ENCODE peak calls at places on chromosomes 7 and 10, in nine cellular contexts. P is psoas muscle, Z is IMR-90, R is stomach, O is adrenal gland, V is A673, H is PC-3, Y is A549, W is Panc1. L is an unnamed sample. For H3K4me1, the result is how much of the 10 kb centered on the place peaks cover.

GRCh38 chr10:8600192-8600591 is 545.7 kb downstream of the GATA3 start:
- DNase-seq in P (no peak), W (no peak), O (no peak), H (peak), Z (no peak), R (no peak), Y (peak), V (no peak), L (no peak)

GRCh38 chr10:99172130-99172738 is 63.4 kb downstream of the HPSE2 start:
- DNase-seq in P (no peak), V (peak), O (peak), Y (peak), R (no peak), W (peak), Z (peak), H (peak), L (no peak)

GRCh38 chr7:82204694-82205093 is 238.9 kb downstream of the CACNA2D1 start:
- DNase-seq in O (peak), H (peak), R (no peak), Z (peak), Y (peak), V (no peak), W (no peak), P (peak), L (no peak)

GRCh38 chr10:42753507-42754154 is 29.0 kb upstream of the BMS1 start:
- DNase-seq in Z (no peak), H (no peak), O (no peak), P (peak), W (no peak), Y (no peak), R (no peak), V (no peak), L (no peak)

GRCh38 chr10:50576245-50576815 is 47.4 kb downstream of the SGMS1 start:
- DNase-seq in W (no peak), Z (peak), H (peak), R (no peak), V (peak), P (no peak), O (no peak), Y (no peak), L (no peak)

GRCh38 chr7:27576360-27576944 is 86.2 kb downstream of the HIBADH start:
- DNase-seq in V (peak), O (no peak), Z (peak), H (peak), W (peak), P (no peak), R (no peak), Y (peak), L (no peak)

GRCh38 chr10:20100157-20100556 is 283.9 kb downstream of the PLXDC2 start:
- DNase-seq in H (no peak), Z (peak), P (no peak), R (no peak), W (no peak), Y (peak), V (peak), O (no peak), L (no peak)

GRCh38 chr7:26667514-26668133 is 196.8 kb downstream of the SKAP2 start:
- DNase-seq in W (peak), R (peak), Z (peak), V (peak), P (no peak), H (peak), Y (peak), O (peak), L (peak)

GRCh38 chr7:45007571-45008328 is 7.7 kb downstream of the CCM2 start:
- DNase-seq in O (no peak), V (no peak), Z (no peak), Y (no peak), R (no peak), H (no peak), W (no peak), P (no peak), L (no peak)

GRCh38 chr7:144020340-144020739 is 20.2 kb downstream of the OR6B1 start:
- DNase-seq in Y (no peak), V (no peak), R (no peak), Z (no peak), P (no peak), H (no peak), O (no peak), W (no peak), L (no peak)

GRCh38 chr10:114239994-114240345 is 916 bp downstream of the VWA2 start:
- DNase-seq in Z (no peak), H (no peak), P (no peak), R (no peak), Y (no peak), W (no peak), O (no peak), V (no peak), L (no peak)

GRCh38 chr10:49272251-49273081 is 26.5 kb upstream of the C10orf71 start:
- DNase-seq in R (no peak), Z (peak), H (no peak), Y (no peak), P (peak), O (no peak), V (no peak), W (no peak), L (peak)

DNA sequence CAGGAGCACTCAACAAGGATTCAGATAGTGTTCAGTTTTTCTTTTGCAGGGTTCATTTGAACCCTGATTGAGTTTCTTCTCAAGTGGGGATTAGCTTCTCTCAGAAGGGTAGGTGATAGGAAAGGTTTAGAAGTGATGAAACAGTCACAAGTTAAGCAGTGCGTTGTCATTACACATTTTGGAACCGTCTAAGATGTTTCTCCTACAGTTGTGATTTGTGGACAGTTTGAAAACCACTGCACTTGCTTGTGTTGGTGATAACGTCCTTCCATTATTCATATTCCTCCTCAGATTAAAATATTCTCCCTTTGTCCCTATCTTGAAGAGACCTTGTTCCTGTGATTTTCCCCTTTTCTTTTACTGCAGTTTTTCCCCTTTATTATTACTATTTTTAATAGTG is 2.8 kb downstream of the STMP1 start:
- DNase-seq in V (no peak), H (no peak), Z (no peak), W (no peak), P (no peak), R (no peak), Y (no peak), O (no peak), L (no peak)
- H3K4me1 ChIP-seq in V (under half), H (under half), Z (under half), W (under half), P (half or more), R (under half), Y (under half), O (under half), L (under half)

GRCh38 chr10:73782749-73783085 is 869 bp downstream of the CHCHD1 start:
- DNase-seq in W (no peak), V (no peak), O (no peak), H (no peak), P (no peak), Y (no peak), R (no peak), Z (no peak), L (no peak)

GRCh38 chr10:73786512-73786885 is 1.1 kb downstream of the ZSWIM8 start:
- DNase-seq in P (no peak), V (no peak), R (no peak), W (no peak), Z (no peak), O (no peak), Y (no peak), H (no peak), L (no peak)

GRCh38 chr10:73785221-73785720 is at the start of gene ZSWIM8:
- DNase-seq in H (peak), Y (peak), V (peak), O (peak), R (peak), P (peak), Z (peak), W (peak), L (peak)

GRCh38 chr10:73788864-73789658 is 3.7 kb downstream of the ZSWIM8 start:
- DNase-seq in V (no peak), W (no peak), Z (no peak), O (no peak), P (no peak), H (no peak), R (no peak), Y (no peak), L (no peak)

DNA sequence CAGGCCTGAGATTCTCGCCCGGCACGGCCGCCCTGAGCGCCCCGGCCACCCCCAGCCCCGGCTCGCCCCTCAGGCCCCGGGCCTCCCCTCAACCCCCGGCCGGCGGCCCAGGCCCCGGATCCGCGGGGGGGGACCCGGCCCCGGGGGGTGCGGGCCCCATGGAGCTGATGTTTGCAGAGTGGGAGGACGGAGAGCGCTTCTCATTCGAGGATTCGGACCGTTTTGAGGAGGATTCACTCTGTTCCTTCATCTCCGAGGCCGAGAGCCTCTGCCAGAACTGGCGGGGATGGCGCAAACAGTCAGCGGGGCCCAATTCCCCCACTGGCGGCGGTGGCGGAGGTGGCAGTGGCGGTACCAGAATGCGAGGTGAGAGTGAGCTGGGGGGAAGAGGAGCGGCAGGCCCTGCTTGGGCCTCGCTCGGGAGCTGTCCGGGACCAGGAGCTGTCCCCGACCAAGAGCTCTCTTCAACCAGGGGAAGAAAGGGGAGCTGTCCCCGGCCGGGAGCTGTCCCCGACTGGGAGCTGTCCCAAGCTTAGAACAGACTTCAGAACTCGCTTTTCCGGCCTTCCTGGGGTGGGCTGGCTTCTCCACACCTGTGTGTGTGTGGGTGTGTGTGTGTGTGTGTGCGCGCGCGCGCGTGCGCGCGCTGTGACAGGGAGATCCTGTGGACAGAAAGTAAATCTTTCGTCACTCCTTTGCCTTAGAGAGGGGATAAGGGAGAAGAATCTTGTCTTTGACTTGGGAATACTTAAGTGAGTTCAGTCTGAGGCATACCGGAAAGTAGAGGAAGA is 510 bp downstream of the ZSWIM8 start:
- DNase-seq in W (no peak), P (peak), O (peak), H (peak), Y (no peak), Z (peak), V (peak), R (peak), L (peak)
- H3K27ac ChIP-seq in W (peak), P (peak), O (peak), H (peak), Y (peak), Z (peak), V (peak), R (peak), L (peak)

GRCh38 chr7:71511361-71511807 is 379.4 kb downstream of the GALNT17 start:
- DNase-seq in Y (no peak), P (no peak), H (no peak), Z (no peak), W (no peak), R (no peak), O (no peak), V (no peak), L (no peak)
- TF ChIP-seq CTCF in Y (no peak), P (no peak), H (no peak), Z (no peak), W (no peak), R (no peak), O (no peak), V (no peak), L (no peak)

GRCh38 chr10:61973923-61974322 is 72.4 kb downstream of the ARID5B start:
- DNase-seq in R (no peak), H (no peak), W (no peak), Y (no peak), Z (no peak), P (no peak), O (no peak), V (peak), L (no peak)
- H3K4me1 ChIP-seq in R (under half), H (under half), W (under half), Y (under half), Z (under half), P (under half), O (under half), V (half or more), L (under half)

DNA sequence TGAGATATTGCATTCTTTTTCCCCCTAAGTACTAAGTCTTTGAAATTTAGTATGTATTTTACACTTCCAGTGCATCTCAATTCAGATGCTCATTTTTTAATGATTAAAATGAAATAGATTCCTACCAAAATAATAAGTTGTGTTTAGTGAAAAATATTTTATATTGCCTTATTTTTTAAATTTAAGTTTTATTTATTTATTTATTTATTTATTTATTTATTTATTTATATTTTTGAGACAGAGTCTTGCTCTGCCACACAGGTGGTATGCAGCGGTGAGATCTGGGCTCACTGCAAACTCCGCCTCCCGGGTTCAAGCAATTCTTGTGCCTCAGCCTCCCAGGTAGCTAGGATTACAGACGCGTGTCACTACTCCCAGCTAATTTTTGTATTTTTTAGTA is 95.5 kb downstream of the RPS24 start:
- DNase-seq in P (no peak), Y (no peak), H (no peak), R (no peak), W (no peak), O (no peak), Z (no peak), V (no peak), L (no peak)
- H3K27ac ChIP-seq in P (no peak), Y (no peak), H (no peak), R (no peak), W (no peak), O (no peak), Z (no peak), V (no peak), L (no peak)

DNA sequence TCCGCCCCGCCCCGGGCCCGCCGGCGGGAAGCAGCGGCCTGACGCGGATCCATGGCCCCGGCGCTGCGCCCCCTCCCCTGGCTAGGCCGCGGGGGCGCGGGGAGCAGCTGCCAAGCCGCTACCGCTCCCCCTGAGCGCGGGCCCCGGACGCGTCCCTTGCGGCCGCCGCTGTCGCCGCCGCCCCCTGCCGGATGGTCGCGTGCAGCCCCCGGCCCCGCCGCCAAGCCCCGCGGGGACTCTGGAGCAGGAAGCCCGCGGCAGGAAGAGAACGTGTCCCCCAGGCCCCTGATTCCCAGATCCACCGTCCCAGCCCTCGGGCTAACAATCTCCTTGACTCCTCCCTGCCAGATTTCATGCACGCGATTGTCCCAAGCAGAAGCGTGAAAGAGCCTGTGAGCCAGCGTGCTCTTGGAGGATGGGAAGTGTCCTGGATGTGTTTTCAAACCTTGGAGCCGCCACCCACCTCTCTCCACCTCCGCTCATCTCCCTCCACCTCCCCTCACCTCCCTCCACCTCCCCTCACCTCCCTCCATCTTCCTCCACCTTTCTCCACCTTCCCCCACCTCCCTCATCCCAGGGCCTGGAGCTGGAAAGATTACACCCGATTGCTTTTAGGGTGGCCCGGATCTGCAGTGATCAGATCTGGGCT is 419 bp upstream of the PRTFDC1 start:
- DNase-seq in V (peak), W (no peak), R (peak), Z (peak), H (peak), Y (peak), O (peak), P (peak), L (no peak)
- TF ChIP-seq CTCF in V (peak), W (peak), R (no peak), Z (peak), H (no peak), Y (peak), O (no peak), P (peak), L (peak)

DNA sequence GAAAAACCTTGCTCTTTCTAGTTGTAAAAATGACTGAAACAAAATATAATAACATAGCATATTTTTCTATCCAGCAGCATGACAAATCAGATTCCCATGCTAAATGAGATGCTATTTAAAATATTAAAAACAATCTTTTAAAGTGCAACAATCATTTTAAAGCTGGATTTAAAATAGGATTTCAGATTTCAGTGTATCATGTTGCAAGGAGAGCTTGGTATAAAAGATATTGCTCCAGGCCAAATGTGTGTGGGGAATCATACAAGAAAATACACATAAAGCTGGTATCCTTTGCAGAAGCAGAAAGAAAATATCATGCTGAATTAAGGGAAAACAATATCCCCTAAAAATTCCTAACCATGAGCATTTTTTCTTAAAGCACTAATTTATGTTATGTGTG is 42.2 kb downstream of the SLC13A1 start:
- DNase-seq in P (no peak), O (no peak), Y (no peak), W (no peak), V (no peak), H (no peak), R (no peak), Z (no peak), L (no peak)
- H3K4me1 ChIP-seq in P (under half), O (under half), Y (under half), W (under half), V (under half), H (under half), R (under half), Z (under half), L (under half)

DNA sequence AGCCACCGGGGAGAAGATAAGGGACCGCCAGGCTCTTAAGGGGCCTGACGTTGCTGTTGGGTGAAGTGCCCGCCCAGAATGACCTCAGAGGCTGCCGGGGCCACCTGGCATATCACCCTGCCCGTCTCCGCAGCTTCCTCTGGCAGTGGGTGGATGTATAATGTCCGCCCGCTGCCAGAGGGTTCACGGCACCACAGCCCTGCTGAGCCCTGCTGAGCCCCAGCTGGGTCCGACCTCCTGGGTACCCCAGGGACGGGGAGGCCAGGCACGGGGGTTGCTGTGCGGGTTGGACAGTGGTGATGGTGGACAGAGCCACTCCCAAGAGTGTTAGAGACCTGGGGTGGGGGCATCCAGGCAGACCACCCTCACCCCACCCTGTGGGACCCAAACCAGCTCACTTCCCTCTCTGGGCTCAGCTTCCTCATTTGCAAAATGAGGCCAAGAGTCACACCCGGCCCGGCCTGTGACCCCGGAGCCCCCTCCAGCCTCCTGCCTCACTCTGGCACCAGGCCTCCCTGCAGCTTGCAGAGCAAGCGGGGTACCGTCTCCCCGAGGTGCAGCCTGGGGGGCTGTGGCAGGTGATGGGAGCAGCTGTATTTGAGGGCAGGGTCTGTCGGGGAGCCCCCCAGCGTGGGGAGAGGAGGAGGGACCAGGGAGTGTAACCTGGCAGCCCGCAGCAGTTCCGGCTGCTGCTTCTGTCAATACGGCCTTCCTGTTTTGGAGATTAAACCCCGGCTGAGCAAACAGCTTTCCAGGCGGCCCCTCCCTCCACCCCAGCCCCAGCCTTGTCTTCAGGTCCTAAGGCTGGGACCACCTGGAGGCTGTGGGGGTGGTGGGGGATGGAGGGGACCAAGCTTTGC is 8.4 kb upstream of the LFNG start:
- DNase-seq in W (no peak), V (no peak), Y (no peak), P (peak), R (peak), O (no peak), Z (no peak), H (peak), L (no peak)
- H3K27ac ChIP-seq in W (peak), V (no peak), Y (peak), P (no peak), R (peak), O (no peak), Z (no peak), H (no peak), L (no peak)

L was measured in lung.